ENCODE peak calls at places on chromosomes 6 and 20, in ten cellular contexts. B, S, J, L, E, N, T, Q, C and O are unnamed samples.
A peak's percentile ranks its signal among the peaks of the same experiment; 100 is the strongest.

GRCh38 chr20:6693178-6693807 is 74.2 kb upstream of the BMP2 start:
- DNase-seq in B (no peak), T (no peak), C (no peak), E (no peak), L (no peak), Q (no peak), N (no peak), J (no peak), S (no peak), O (no peak)

GRCh38 chr6:109800771-109801170 is 109.7 kb downstream of the FIG4 start:
- DNase-seq in J (no peak), C (no peak), L (no peak), S (no peak), N (no peak), B (no peak), Q (no peak), E (no peak), T (no peak), O (no peak)

GRCh38 chr6:112665114-112665513 is 318.0 kb downstream of the RFPL4B start:
- DNase-seq in L (peak; percentile 84), N (no peak), C (peak; percentile 60), E (no peak), Q (no peak), T (no peak), B (no peak), S (no peak), J (peak; percentile 62), O (peak; percentile 91)

GRCh38 chr6:80767808-80768207 is 661.3 kb downstream of the BCKDHB start:
- DNase-seq in J (peak; percentile 93), N (peak; percentile 23), T (no peak), S (no peak), Q (peak; percentile 57), E (peak; percentile 50), L (peak; percentile 92), C (peak; percentile 44), B (no peak), O (peak; percentile 80)

GRCh38 chr6:147508073-147508870 is at the start of gene SAMD5:
- DNase-seq in B (no peak), S (peak; percentile 61), N (peak; percentile 32), E (peak; percentile 69), T (peak; percentile 68), L (peak; percentile 36), Q (peak; percentile 75), J (peak; percentile 35), C (peak; percentile 74), O (peak; percentile 4)

GRCh38 chr20:58014628-58015315 is 213.7 kb downstream of the ANKRD60 start:
- DNase-seq in C (no peak), T (no peak), S (no peak), E (peak; percentile 89), L (no peak), N (peak; percentile 80), B (no peak), Q (peak; percentile 92), J (no peak), O (no peak)

GRCh38 chr6:29757701-29758293 is 34.6 kb downstream of the HLA-F start:
- DNase-seq in S (no peak), E (no peak), C (no peak), J (no peak), B (no peak), T (no peak), N (no peak), Q (no peak), L (no peak), O (no peak)

GRCh38 chr6:21710908-21711627 is 117.5 kb downstream of the SOX4 start:
- DNase-seq in Q (no peak), J (no peak), N (no peak), S (no peak), B (no peak), T (no peak), C (no peak), L (no peak), E (no peak), O (no peak)

GRCh38 chr6:2848851-2849250 is 7.2 kb upstream of the SERPINB1 start:
- DNase-seq in E (no peak), L (no peak), B (peak; percentile 68), J (no peak), N (no peak), S (no peak), Q (no peak), C (no peak), T (no peak), O (no peak)

GRCh38 chr20:63611646-63612045 is 15.3 kb downstream of the GMEB2 start:
- DNase-seq in N (no peak), J (no peak), T (no peak), S (no peak), L (no peak), E (no peak), C (no peak), Q (no peak), B (no peak), O (no peak)

GRCh38 chr6:1027109-1027794 is 284.6 kb upstream of the FOXQ1 start:
- DNase-seq in E (peak; percentile 78), Q (peak; percentile 50), S (no peak), N (peak; percentile 33), T (no peak), L (peak; percentile 75), J (peak; percentile 51), C (no peak), B (no peak), O (peak; percentile 72)

GRCh38 chr6:70136996-70137395 is 165.9 kb downstream of the COL9A1 start:
- DNase-seq in E (no peak), Q (no peak), S (no peak), L (no peak), J (no peak), C (no peak), B (no peak), T (no peak), N (no peak), O (no peak)

DNA sequence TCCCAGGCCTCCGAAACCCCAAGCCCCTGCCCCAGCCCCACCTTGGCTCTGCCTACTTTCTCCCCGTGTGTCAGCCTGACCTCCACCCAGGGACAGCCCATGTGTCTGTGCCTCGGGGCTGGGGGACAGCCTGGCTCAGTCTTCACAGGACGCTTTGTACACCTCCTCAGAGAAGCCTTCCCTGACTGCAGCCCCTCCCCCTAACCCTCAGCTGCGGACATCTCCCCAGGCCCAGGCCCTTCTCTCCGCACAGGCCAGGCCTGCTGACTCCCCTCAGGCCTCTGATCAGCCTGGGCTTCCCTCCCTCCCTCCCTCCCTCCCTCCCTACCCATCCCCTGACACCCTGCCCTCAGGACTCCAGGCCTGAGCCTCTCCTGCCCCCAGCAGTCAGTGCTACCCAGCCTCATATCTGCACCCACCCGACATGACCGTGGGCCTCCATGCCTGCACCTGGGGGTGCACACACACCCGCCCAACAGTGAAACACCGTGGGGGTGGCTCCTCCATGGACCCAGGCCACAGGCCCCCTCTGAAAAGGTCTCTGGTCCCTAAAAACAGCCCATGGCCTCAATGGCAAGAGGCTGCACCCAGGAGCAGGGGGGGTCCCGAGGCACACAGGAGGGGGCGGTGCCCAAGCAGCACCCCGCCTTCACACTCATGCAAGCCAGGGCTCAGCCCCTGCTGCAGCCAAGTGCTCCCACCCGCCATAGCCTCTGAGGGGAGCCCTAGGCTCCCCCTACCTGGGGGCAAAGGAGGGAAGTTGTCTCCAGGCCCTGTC is 12.9 kb downstream of the LAMA5 start:
- DNase-seq in B (no peak), T (no peak), C (no peak), J (no peak), N (no peak), S (no peak), Q (no peak), E (no peak), L (no peak), O (no peak)
- TF ChIP-seq CTCF in B (no peak), T (no peak), C (no peak), J (no peak), N (no peak), S (no peak), Q (no peak), E (no peak), L (no peak), O (no peak)

DNA sequence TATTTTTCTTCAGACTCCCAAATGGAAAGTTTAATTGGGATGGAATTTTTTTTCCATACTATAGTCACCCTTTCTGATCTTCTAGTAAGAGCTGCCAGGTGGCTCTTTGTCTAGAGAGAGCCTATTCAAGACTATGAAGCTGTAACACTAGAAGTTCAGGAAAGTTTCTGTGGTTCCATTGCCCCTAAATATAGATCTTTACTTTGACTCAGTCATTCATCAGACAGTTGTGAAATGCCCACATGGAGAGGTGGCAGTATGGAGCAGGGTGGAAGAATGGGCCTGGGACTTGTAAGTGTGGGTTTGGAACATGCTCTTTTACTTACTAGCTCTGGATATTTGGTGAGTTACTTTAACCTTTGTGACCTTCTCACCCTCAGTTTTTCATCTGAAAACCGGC is 87.8 kb downstream of the CTNNBL1 start:
- DNase-seq in C (no peak), J (no peak), Q (peak; percentile 58), N (no peak), T (no peak), L (peak; percentile 6), E (no peak), S (no peak), B (no peak), O (no peak)
- TF ChIP-seq CTCF in C (no peak), J (no peak), Q (no peak), N (no peak), T (no peak), L (peak; percentile 4), E (no peak), S (no peak), B (no peak), O (no peak)

GRCh38 chr6:96450082-96450759 is 71.4 kb upstream of the UFL1 start:
- DNase-seq in N (no peak), S (no peak), Q (peak; percentile 28), T (no peak), C (no peak), B (no peak), L (no peak), J (no peak), E (no peak), O (no peak)
- TF ChIP-seq CTCF in N (no peak), S (no peak), Q (no peak), T (no peak), C (no peak), B (no peak), L (no peak), J (no peak), E (no peak), O (no peak)

GRCh38 chr6:39225946-39226437 is 3.3 kb downstream of the KCNK5 start:
- DNase-seq in E (no peak), L (no peak), C (no peak), T (no peak), Q (no peak), J (no peak), N (no peak), B (peak; percentile 33), S (no peak), O (no peak)

GRCh38 chr6:39228992-39229767 is at the start of gene KCNK5:
- DNase-seq in C (peak; percentile 67), E (peak; percentile 87), S (peak; percentile 88), L (peak; percentile 15), B (peak; percentile 55), J (peak; percentile 10), N (peak; percentile 73), Q (peak; percentile 44), T (peak; percentile 88), O (no peak)

GRCh38 chr6:39226606-39227300 is 2.5 kb downstream of the KCNK5 start:
- DNase-seq in L (no peak), J (no peak), N (no peak), S (peak; percentile 54), T (no peak), C (no peak), E (no peak), Q (peak; percentile 10), B (no peak), O (no peak)

GRCh38 chr6:39228111-39228971 is 934 bp downstream of the KCNK5 start:
- DNase-seq in E (no peak), S (peak; percentile 42), Q (no peak), N (no peak), L (no peak), T (no peak), B (no peak), C (no peak), J (no peak), O (no peak)

GRCh38 chr6:39227476-39227875 is 1.8 kb downstream of the KCNK5 start:
- DNase-seq in S (no peak), E (no peak), Q (no peak), N (no peak), L (no peak), C (no peak), B (no peak), J (no peak), T (no peak), O (no peak)
- TF ChIP-seq CTCF in S (no peak), E (no peak), Q (no peak), N (no peak), L (no peak), C (no peak), B (no peak), J (no peak), T (no peak), O (no peak)